ENCODE peak calls at places on chromosomes 7 and 10, in six cellular contexts. X is A172; O is natural killer cell treated with Interleukin-12 subunit alpha and Interleukin-12 subunit beta and Interleukin-15 and Interleukin-18, amount 100 ng/mL, for 72 hours; A is colonic mucosa; T is NCI-H69; Q is left cardiac atrium. R is an unnamed sample.

GRCh38 chr10:92377962-92378361 is 87.0 kb downstream of the MARCHF5 start:
- DNase-seq in O (no peak), X (no peak), A (no peak), T (no peak), Q (no peak), R (no peak)

GRCh38 chr10:10846476-10846875 is 171.2 kb upstream of the CELF2 start:
- DNase-seq in X (no peak), O (no peak), A (no peak), Q (no peak), T (no peak), R (no peak)

GRCh38 chr7:1240296-1240820 is 7.7 kb downstream of the UNCX start:
- DNase-seq in O (no peak), T (peak), X (no peak), Q (no peak), A (no peak), R (no peak)

GRCh38 chr7:561631-562393 is 42.2 kb upstream of the PDGFA start:
- DNase-seq in X (no peak), O (no peak), T (no peak), A (peak), Q (no peak), R (no peak)

GRCh38 chr7:12584940-12585339 is 14.4 kb downstream of the SCIN start:
- DNase-seq in A (peak), X (peak), Q (no peak), O (no peak), T (no peak), R (no peak)

GRCh38 chr7:35035511-35035921 is 1.8 kb downstream of the DPY19L1 start:
- DNase-seq in T (peak), X (peak), O (no peak), A (peak), Q (no peak), R (peak)

GRCh38 chr7:91383186-91383585 is 119.0 kb downstream of the FZD1 start:
- DNase-seq in Q (no peak), O (no peak), X (no peak), A (no peak), T (no peak), R (no peak)

GRCh38 chr7:35753761-35754603 is 46.9 kb upstream of the SEPTIN7 start:
- DNase-seq in X (no peak), T (peak), O (no peak), A (peak), Q (peak), R (no peak)

GRCh38 chr7:80134105-80134535 is 511 bp upstream of the GNAI1 start:
- DNase-seq in X (no peak), T (no peak), Q (no peak), A (no peak), O (no peak), R (no peak)

GRCh38 chr7:98810166-98810802 is 59.5 kb downstream of the TMEM130 start:
- DNase-seq in T (peak), A (no peak), Q (no peak), O (no peak), X (no peak), R (no peak)

GRCh38 chr10:115660391-115660790 is 567.2 kb downstream of the ATRNL1 start:
- DNase-seq in Q (no peak), X (no peak), T (no peak), O (no peak), A (no peak), R (no peak)

GRCh38 chr10:105742923-105743322 is 1101.8 kb downstream of the SORCS3 start:
- DNase-seq in O (no peak), T (no peak), A (no peak), Q (no peak), X (no peak), R (no peak)

GRCh38 chr7:91091631-91092030 is 172.6 kb upstream of the FZD1 start:
- DNase-seq in A (no peak), Q (no peak), O (no peak), X (no peak), T (no peak), R (no peak)

GRCh38 chr7:43872401-43873165 is 3.3 kb upstream of the MRPS24 start:
- DNase-seq in X (peak), A (peak), Q (peak), O (no peak), T (peak), R (peak)

GRCh38 chr10:119219747-119220320 is 12.5 kb downstream of the GRK5 start:
- DNase-seq in A (no peak), X (no peak), T (no peak), O (no peak), Q (no peak), R (no peak)

GRCh38 chr7:40298421-40298820 is 163.6 kb downstream of the SUGCT start:
- DNase-seq in X (peak), A (no peak), O (no peak), Q (no peak), T (no peak), R (no peak)

GRCh38 chr10:80324086-80324485 is 32.5 kb downstream of the DYDC1 start:
- DNase-seq in O (no peak), X (peak), T (peak), Q (no peak), A (no peak), R (peak)

GRCh38 chr7:1055084-1055450 is 10.7 kb downstream of the GPR146 start:
- DNase-seq in A (peak), Q (peak), T (no peak), O (no peak), X (no peak), R (no peak)

GRCh38 chr10:9302142-9302746 is 1247.8 kb downstream of the GATA3 start:
- DNase-seq in A (no peak), T (peak), O (no peak), X (peak), Q (no peak), R (no peak)

GRCh38 chr7:48563334-48563733 is 361.0 kb upstream of the CDC14C start:
- DNase-seq in A (no peak), Q (no peak), T (no peak), O (no peak), X (no peak), R (no peak)

GRCh38 chr10:5628366-5628765 is 38.0 kb downstream of the ASB13 start:
- DNase-seq in A (peak), T (no peak), O (peak), X (peak), Q (no peak), R (no peak)

GRCh38 chr7:117682681-117683385 is 190.4 kb downstream of the CTTNBP2 start:
- DNase-seq in T (no peak), X (peak), O (no peak), A (peak), Q (no peak), R (no peak)

GRCh38 chr7:19051767-19052375 is 65.6 kb downstream of the TWIST1 start:
- DNase-seq in O (no peak), X (peak), T (peak), Q (no peak), A (peak), R (no peak)

GRCh38 chr7:518630-519428 is 817 bp downstream of the PDGFA start:
- DNase-seq in O (no peak), Q (peak), X (peak), T (peak), A (peak), R (peak)

GRCh38 chr7:1601956-1602355 is 32.1 kb upstream of the PSMG3 start:
- DNase-seq in O (no peak), Q (no peak), T (no peak), A (no peak), X (no peak), R (no peak)

GRCh38 chr7:143490719-143491306 is 13.1 kb downstream of the TAS2R41 start:
- DNase-seq in O (no peak), A (peak), Q (no peak), T (no peak), X (peak), R (no peak)

GRCh38 chr7:152132812-152133211 is 107.3 kb downstream of the GALNT11 start:
- DNase-seq in Q (no peak), A (no peak), O (no peak), X (no peak), T (no peak), R (no peak)

GRCh38 chr7:34807548-34808340 is 149.7 kb downstream of the NPSR1 start:
- DNase-seq in O (no peak), X (no peak), Q (no peak), A (no peak), T (no peak), R (no peak)

GRCh38 chr7:71486856-71487628 is 355.1 kb downstream of the GALNT17 start:
- DNase-seq in O (no peak), Q (peak), X (no peak), T (no peak), A (peak), R (no peak)

GRCh38 chr7:68892211-68892610 is 706.1 kb upstream of the AUTS2 start:
- DNase-seq in O (no peak), T (no peak), A (no peak), X (peak), Q (no peak), R (peak)

GRCh38 chr10:71372882-71373495 is 23.7 kb upstream of the CDH23 start:
- DNase-seq in A (no peak), Q (no peak), O (no peak), T (no peak), X (no peak), R (no peak)

GRCh38 chr10:119447421-119447820 is 95.1 kb downstream of the RGS10 start:
- DNase-seq in O (peak), X (no peak), Q (peak), A (no peak), T (no peak), R (no peak)